ENCODE peak calls at places on chromosomes 5 and 9, in seven cellular contexts. X, Y, I, M, A, G and L are unnamed samples.

GRCh38 chr5:127002390-127002789 is 28.0 kb downstream of the MARCHF3 start:
- DNase-seq in X (no peak), Y (no peak), I (no peak), M (no peak), A (no peak), G (no peak), L (peak; percentile 68)

GRCh38 chr5:180352116-180352975 is 790 bp downstream of the GFPT2 start:
- DNase-seq in X (peak; percentile 41), Y (peak; percentile 68), I (peak; percentile 43), M (no peak), A (no peak), G (peak; percentile 82), L (peak; percentile 55)

GRCh38 chr5:36392818-36393217 is 91.1 kb upstream of the RANBP3L start:
- DNase-seq in X (no peak), Y (no peak), I (no peak), M (no peak), A (peak; percentile 68), G (no peak), L (peak; percentile 74)

GRCh38 chr5:141186897-141187512 is at the start of gene PCDHB9:
- DNase-seq in X (no peak), Y (no peak), I (no peak), M (no peak), A (peak; percentile 79), G (no peak), L (peak; percentile 8)

GRCh38 chr5:139644001-139644456 is 4.1 kb upstream of the CXXC5 start:
- DNase-seq in X (no peak), Y (peak; percentile 49), I (peak; percentile 30), M (peak; percentile 48), A (no peak), G (peak; percentile 59), L (no peak)

GRCh38 chr9:130180516-130180915 is 8.3 kb downstream of the NCS1 start:
- DNase-seq in X (no peak), Y (no peak), I (no peak), M (no peak), A (no peak), G (no peak), L (no peak)

GRCh38 chr5:179127136-179128040 is 67.2 kb downstream of the ZNF354C start:
- DNase-seq in X (no peak), Y (peak; percentile 33), I (no peak), M (no peak), A (no peak), G (peak; percentile 61), L (no peak)

GRCh38 chr9:121213136-121213806 is 11.6 kb upstream of the RAB14 start:
- DNase-seq in X (peak; percentile 91), Y (peak; percentile 93), I (peak; percentile 90), M (peak; percentile 91), A (peak; percentile 90), G (peak; percentile 93), L (peak; percentile 87)

GRCh38 chr5:24535646-24536045 is 109.1 kb downstream of the CDH10 start:
- DNase-seq in X (no peak), Y (no peak), I (no peak), M (no peak), A (peak; percentile 48), G (no peak), L (no peak)

GRCh38 chr5:180540050-180540694 is 46.0 kb downstream of the CNOT6 start:
- DNase-seq in X (no peak), Y (no peak), I (no peak), M (no peak), A (no peak), G (no peak), L (no peak)

GRCh38 chr9:95494416-95495371 is 22.1 kb downstream of the PTCH1 start:
- DNase-seq in X (no peak), Y (no peak), I (no peak), M (peak; percentile 78), A (peak; percentile 85), G (peak; percentile 96), L (peak; percentile 56)

GRCh38 chr5:40437452-40437861 is 242.3 kb upstream of the PTGER4 start:
- DNase-seq in X (no peak), Y (no peak), I (no peak), M (no peak), A (no peak), G (no peak), L (peak; percentile 58)

GRCh38 chr5:40432836-40433235 is 246.9 kb upstream of the PTGER4 start:
- DNase-seq in X (no peak), Y (no peak), I (no peak), M (no peak), A (peak; percentile 64), G (no peak), L (no peak)

GRCh38 chr5:40431734-40432133 is 248.0 kb upstream of the PTGER4 start:
- DNase-seq in X (no peak), Y (no peak), I (no peak), M (peak; percentile 60), A (no peak), G (no peak), L (no peak)

GRCh38 chr5:40441733-40442132 is 238.0 kb upstream of the PTGER4 start:
- DNase-seq in X (no peak), Y (no peak), I (no peak), M (peak; percentile 71), A (no peak), G (no peak), L (no peak)

DNA sequence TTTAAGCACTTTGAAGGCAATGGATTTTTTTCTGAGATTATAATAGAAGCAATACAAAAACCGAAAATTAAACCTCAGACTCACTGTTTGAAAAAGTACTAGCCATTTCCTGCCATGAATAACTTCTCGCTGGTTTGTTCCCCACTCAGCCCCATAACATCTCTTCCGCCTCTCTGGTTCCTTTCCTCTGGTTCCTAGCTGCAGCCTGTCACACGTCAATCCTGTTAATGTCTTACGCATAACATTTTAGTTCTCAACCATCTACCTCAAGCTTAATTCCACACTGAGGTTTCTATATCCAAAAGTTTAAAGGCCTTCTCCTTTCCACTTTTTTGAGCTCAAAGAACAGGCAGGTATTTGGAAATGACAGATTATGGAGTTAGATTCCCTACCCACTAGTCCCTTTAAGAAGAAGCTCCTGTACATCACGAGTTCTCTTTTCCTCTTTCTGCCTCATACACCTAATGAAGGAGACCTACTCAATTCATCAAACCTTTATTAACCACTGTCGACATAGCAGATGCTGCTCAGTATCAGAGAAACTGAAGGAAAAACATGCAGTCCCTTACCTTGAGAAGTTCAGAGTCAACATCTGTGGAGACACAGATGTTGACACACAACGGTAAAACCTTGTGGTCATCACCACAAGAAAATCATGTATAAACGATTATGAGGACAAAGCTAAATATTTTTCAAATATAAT is 243.0 kb upstream of the PTGER4 start:
- DNase-seq in X (no peak), Y (no peak), I (no peak), M (no peak), A (no peak), G (no peak), L (no peak)
- H3K4me3 ChIP-seq in X (no peak overlapping the region), Y (no peak overlapping the region), I (no peak overlapping the region), M (no peak overlapping the region), A (no peak overlapping the region), G (no peak overlapping the region), L (no peak overlapping the region)

GRCh38 chr5:123097871-123098735 is 9.1 kb downstream of the PRDM6 start:
- DNase-seq in X (no peak), Y (no peak), I (no peak), M (no peak), A (no peak), G (no peak), L (no peak)

GRCh38 chr5:123095694-123096120 is 6.7 kb downstream of the PRDM6 start:
- DNase-seq in X (no peak), Y (no peak), I (no peak), M (no peak), A (no peak), G (no peak), L (no peak)

GRCh38 chr5:123098767-123099513 is 9.9 kb downstream of the PRDM6 start:
- DNase-seq in X (peak; percentile 46), Y (no peak), I (no peak), M (no peak), A (no peak), G (no peak), L (peak; percentile 79)

GRCh38 chr5:123097483-123097870 is 8.4 kb downstream of the PRDM6 start:
- DNase-seq in X (no peak), Y (no peak), I (no peak), M (no peak), A (no peak), G (no peak), L (no peak)

GRCh38 chr5:123099514-123100151 is 10.6 kb downstream of the PRDM6 start:
- DNase-seq in X (no peak), Y (peak; percentile 77), I (no peak), M (no peak), A (no peak), G (no peak), L (no peak)
- TF ChIP-seq CTCF in X (no peak), Y (no peak), I (no peak), M (no peak), A (no peak), G (no peak), L (no peak)

DNA sequence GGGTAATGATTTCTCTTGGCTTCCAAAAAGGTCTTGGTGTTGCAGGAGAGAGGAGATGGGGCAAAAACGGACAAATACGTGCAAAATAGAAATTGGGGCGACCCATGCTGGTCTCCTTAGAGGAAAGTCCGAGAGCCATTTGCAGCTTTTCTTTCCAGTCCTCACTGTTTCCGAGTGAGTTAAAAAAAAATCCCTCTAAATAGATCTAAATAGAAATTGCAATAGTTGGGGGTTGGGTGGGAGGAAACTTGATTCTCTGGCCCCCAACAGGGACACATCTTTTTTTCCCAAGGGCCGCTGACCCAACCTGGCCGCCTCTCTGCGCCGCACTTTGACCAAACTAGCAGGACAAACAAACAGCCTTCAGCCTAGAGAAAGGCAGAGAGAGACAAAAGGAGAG is 2.8 kb upstream of the NKX2-5 start:
- DNase-seq in X (no peak), Y (no peak), I (no peak), M (no peak), A (no peak), G (no peak), L (no peak)
- H3K4me3 ChIP-seq in X (no peak overlapping the region), Y (no peak overlapping the region), I (peak overlapping the region; percentile 44), M (no peak overlapping the region), A (peak overlapping the region; percentile 37), G (no peak overlapping the region), L (no peak overlapping the region)

GRCh38 chr9:5269249-5269715 is 35.2 kb downstream of the RLN2 start:
- DNase-seq in X (no peak), Y (no peak), I (no peak), M (no peak), A (peak; percentile 80), G (no peak), L (peak; percentile 3)

GRCh38 chr9:5265939-5266338 is 34.7 kb downstream of the INSL4 start:
- DNase-seq in X (no peak), Y (no peak), I (no peak), M (no peak), A (no peak), G (no peak), L (no peak)

GRCh38 chr9:5264219-5264595 is 33.0 kb downstream of the INSL4 start:
- DNase-seq in X (no peak), Y (no peak), I (no peak), M (no peak), A (no peak), G (no peak), L (no peak)

DNA sequence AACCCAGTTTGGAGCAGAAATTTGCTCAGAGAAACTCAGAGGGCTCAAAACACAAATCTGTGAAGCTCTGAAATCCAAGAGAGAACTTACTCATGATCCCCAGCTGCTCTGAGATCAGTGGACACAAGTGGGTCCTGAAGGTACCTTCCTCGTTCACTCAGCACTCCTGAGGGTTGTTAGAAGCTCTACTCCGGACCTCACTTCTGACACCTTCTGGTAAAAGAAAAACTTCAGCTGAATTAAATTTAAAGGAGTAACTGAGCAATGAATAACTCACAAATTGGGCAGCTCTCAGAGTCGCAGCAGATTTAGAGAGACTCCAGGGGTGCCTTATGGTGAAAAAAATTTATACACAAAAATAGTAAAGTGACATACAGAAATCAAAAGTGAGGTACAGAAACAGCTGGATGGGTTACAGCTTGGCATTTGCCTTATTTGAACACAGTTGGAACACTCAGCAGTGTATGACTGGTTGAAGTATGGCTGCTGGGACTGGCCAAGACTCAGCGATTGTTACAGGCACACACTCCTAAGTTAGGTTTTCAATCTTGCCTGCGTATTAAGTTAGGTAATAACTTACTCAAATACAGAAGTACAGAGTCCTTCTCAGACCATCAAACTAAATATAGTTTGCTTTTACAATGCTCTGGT is 32.5 kb downstream of the INSL4 start:
- DNase-seq in X (no peak), Y (no peak), I (no peak), M (no peak), A (peak; percentile 48), G (no peak), L (peak; percentile 19)
- TF ChIP-seq CTCF in X (no peak), Y (no peak), I (no peak), M (no peak), A (peak; percentile 40), G (peak; percentile 13), L (no peak)